ENCODE peak calls at places on chromosome 15, in four cellular contexts. One of them, this sample, is unnamed.

GRCh38 chr15:28890711-28891495 is 5.1 kb downstream of the APBA2 start:
- DNase-seq in CD8-positive, alpha-beta T cell: peak; percentile 43
- DNase-seq in SJSA1: no peak
- DNase-seq in neuronal stem cell: no peak
- DNase-seq in this sample: no peak

GRCh38 chr15:45715528-45715927 is 80.7 kb downstream of the SQOR start:
- DNase-seq in CD8-positive, alpha-beta T cell: no peak
- DNase-seq in neuronal stem cell: no peak
- DNase-seq in SJSA1: no peak
- DNase-seq in this sample: no peak

GRCh38 chr15:28001641-28002040 is 97.5 kb downstream of the OCA2 start:
- DNase-seq in SJSA1: no peak
- DNase-seq in neuronal stem cell: no peak
- DNase-seq in CD8-positive, alpha-beta T cell: no peak
- DNase-seq in this sample: no peak

GRCh38 chr15:58387130-58387529 is 44.7 kb upstream of the LIPC start:
- DNase-seq in neuronal stem cell: no peak
- DNase-seq in SJSA1: no peak
- DNase-seq in CD8-positive, alpha-beta T cell: no peak
- DNase-seq in this sample: no peak

GRCh38 chr15:55402707-55403106 is 5.5 kb downstream of the CCPG1 start:
- DNase-seq in CD8-positive, alpha-beta T cell: no peak
- DNase-seq in SJSA1: no peak
- DNase-seq in neuronal stem cell: no peak
- DNase-seq in this sample: no peak

GRCh38 chr15:57785959-57786358 is 79.4 kb downstream of the POLR2M start:
- DNase-seq in CD8-positive, alpha-beta T cell: no peak
- DNase-seq in SJSA1: no peak
- DNase-seq in neuronal stem cell: no peak
- DNase-seq in this sample: no peak

GRCh38 chr15:68032672-68033071 is 21.4 kb upstream of the PIAS1 start:
- DNase-seq in CD8-positive, alpha-beta T cell: no peak
- DNase-seq in SJSA1: no peak
- DNase-seq in neuronal stem cell: no peak
- DNase-seq in this sample: no peak

GRCh38 chr15:61681038-61681418 is 379.2 kb downstream of the VPS13C start:
- DNase-seq in neuronal stem cell: no peak
- DNase-seq in CD8-positive, alpha-beta T cell: no peak
- DNase-seq in SJSA1: no peak
- DNase-seq in this sample: no peak

GRCh38 chr15:75114796-75115195 is 86.9 kb upstream of the C15orf39 start:
- DNase-seq in CD8-positive, alpha-beta T cell: no peak
- DNase-seq in neuronal stem cell: no peak
- DNase-seq in SJSA1: no peak
- DNase-seq in this sample: no peak

GRCh38 chr15:95013379-95013778 is 782.0 kb downstream of the MCTP2 start:
- DNase-seq in CD8-positive, alpha-beta T cell: no peak
- DNase-seq in neuronal stem cell: no peak
- DNase-seq in SJSA1: no peak
- DNase-seq in this sample: no peak

GRCh38 chr15:88255496-88256171 is 905 bp downstream of the NTRK3 start:
- DNase-seq in CD8-positive, alpha-beta T cell: no peak
- DNase-seq in SJSA1: no peak
- DNase-seq in neuronal stem cell: peak; percentile 63
- DNase-seq in this sample: peak; percentile 52

GRCh38 chr15:47185222-47185800 is 532.0 kb upstream of the SEMA6D start:
- DNase-seq in neuronal stem cell: no peak
- DNase-seq in SJSA1: no peak
- DNase-seq in CD8-positive, alpha-beta T cell: no peak
- DNase-seq in this sample: no peak

GRCh38 chr15:75153084-75153483 is 48.6 kb upstream of the C15orf39 start:
- DNase-seq in CD8-positive, alpha-beta T cell: no peak
- DNase-seq in neuronal stem cell: no peak
- DNase-seq in SJSA1: peak; percentile 30
- DNase-seq in this sample: no peak

GRCh38 chr15:51224428-51224827 is 114.0 kb downstream of the CYP19A1 start:
- DNase-seq in CD8-positive, alpha-beta T cell: no peak
- DNase-seq in SJSA1: no peak
- DNase-seq in neuronal stem cell: no peak
- DNase-seq in this sample: no peak

GRCh38 chr15:82159922-82160321 is 102.6 kb downstream of the EFL1 start:
- DNase-seq in SJSA1: peak; percentile 79
- DNase-seq in CD8-positive, alpha-beta T cell: no peak
- DNase-seq in neuronal stem cell: peak; percentile 24
- DNase-seq in this sample: peak; percentile 41

GRCh38 chr15:65164139-65164538 is 21.0 kb downstream of the CLPX start:
- DNase-seq in SJSA1: no peak
- DNase-seq in CD8-positive, alpha-beta T cell: no peak
- DNase-seq in neuronal stem cell: no peak
- DNase-seq in this sample: no peak

GRCh38 chr15:67902579-67902979 is 62.7 kb upstream of the RNU6-1 start:
- DNase-seq in SJSA1: no peak
- DNase-seq in neuronal stem cell: no peak
- DNase-seq in CD8-positive, alpha-beta T cell: no peak
- DNase-seq in this sample: no peak

GRCh38 chr15:29593629-29594028 is 228.6 kb downstream of the TJP1 start:
- DNase-seq in neuronal stem cell: no peak
- DNase-seq in CD8-positive, alpha-beta T cell: no peak
- DNase-seq in SJSA1: no peak
- DNase-seq in this sample: no peak

GRCh38 chr15:31298707-31299172 is 27.9 kb upstream of the KLF13 start:
- DNase-seq in CD8-positive, alpha-beta T cell: no peak
- DNase-seq in SJSA1: no peak
- DNase-seq in neuronal stem cell: no peak
- DNase-seq in this sample: no peak

GRCh38 chr15:42121021-42121420 is 26.7 kb upstream of the PLA2G4D start:
- DNase-seq in neuronal stem cell: no peak
- DNase-seq in SJSA1: no peak
- DNase-seq in CD8-positive, alpha-beta T cell: no peak
- DNase-seq in this sample: peak; percentile 25

GRCh38 chr15:77584201-77584600 is 48.5 kb downstream of the LINGO1 start:
- DNase-seq in CD8-positive, alpha-beta T cell: no peak
- DNase-seq in neuronal stem cell: no peak
- DNase-seq in SJSA1: no peak
- DNase-seq in this sample: no peak

GRCh38 chr15:81297580-81298575 is 26.1 kb downstream of the STARD5 start:
- DNase-seq in neuronal stem cell: no peak
- DNase-seq in CD8-positive, alpha-beta T cell: no peak
- DNase-seq in SJSA1: no peak
- DNase-seq in this sample: peak; percentile 91

GRCh38 chr15:32884136-32884535 is 166.3 kb downstream of the GREM1 start:
- DNase-seq in neuronal stem cell: no peak
- DNase-seq in CD8-positive, alpha-beta T cell: no peak
- DNase-seq in SJSA1: no peak
- DNase-seq in this sample: no peak
- H3K4me1 ChIP-seq in neuronal stem cell: peaks cover 6% of the 10 kb centered on the region
- H3K4me1 ChIP-seq in CD8-positive, alpha-beta T cell: no peaks in the 10 kb centered on the region
- H3K4me1 ChIP-seq in SJSA1: peaks cover 5% of the 10 kb centered on the region
- H3K4me1 ChIP-seq in this sample: no peaks in the 10 kb centered on the region

DNA sequence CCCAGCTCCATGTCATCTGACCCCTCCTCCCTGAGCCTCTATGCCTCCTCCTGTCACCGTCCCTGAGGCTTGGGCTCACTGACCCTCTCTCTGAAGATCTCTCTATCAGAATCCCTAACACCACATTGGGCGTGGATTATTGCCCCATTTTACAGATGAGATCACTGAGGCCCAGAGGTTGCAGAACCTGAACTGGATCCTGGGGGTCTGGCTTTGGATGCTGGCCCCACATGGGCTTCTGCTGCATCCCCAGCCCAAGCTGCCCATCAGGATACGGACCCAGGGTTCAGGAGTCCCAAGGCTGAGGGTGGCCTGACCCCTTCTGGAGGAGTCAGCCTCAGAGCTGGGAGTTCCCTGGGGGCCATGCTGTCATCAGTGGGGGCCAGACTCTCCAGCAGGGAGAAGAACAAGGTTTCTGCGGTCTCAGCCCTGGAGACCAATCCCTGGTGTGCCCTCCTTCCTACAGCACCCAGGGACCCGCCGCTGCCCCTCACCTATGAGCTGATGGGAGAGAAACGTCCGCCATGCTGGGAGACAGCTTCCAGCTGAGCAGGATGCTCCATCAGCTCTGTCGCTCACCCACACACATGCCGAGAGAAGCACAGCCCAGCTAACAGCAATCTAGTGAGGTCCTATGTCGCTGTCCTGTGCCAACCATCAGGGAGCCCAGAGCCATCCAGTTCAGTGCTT is 273.1 kb downstream of the UACA start:
- DNase-seq in CD8-positive, alpha-beta T cell: no peak
- DNase-seq in neuronal stem cell: no peak
- DNase-seq in SJSA1: no peak
- DNase-seq in this sample: no peak
- H3K4me1 ChIP-seq in CD8-positive, alpha-beta T cell: peaks cover 69% of the 10 kb centered on the region
- H3K4me1 ChIP-seq in neuronal stem cell: peaks cover 12% of the 10 kb centered on the region
- H3K4me1 ChIP-seq in SJSA1: peaks cover 56% of the 10 kb centered on the region
- H3K4me1 ChIP-seq in this sample: peaks cover 23% of the 10 kb centered on the region

GRCh38 chr15:90268415-90268814 is 2.9 kb downstream of the NGRN start:
- DNase-seq in SJSA1: no peak
- DNase-seq in CD8-positive, alpha-beta T cell: no peak
- DNase-seq in neuronal stem cell: no peak
- DNase-seq in this sample: no peak

GRCh38 chr15:90264649-90265048 is 823 bp upstream of the NGRN start:
- DNase-seq in neuronal stem cell: no peak
- DNase-seq in SJSA1: no peak
- DNase-seq in CD8-positive, alpha-beta T cell: no peak
- DNase-seq in this sample: no peak

GRCh38 chr15:90265271-90266060 is at the start of gene NGRN:
- DNase-seq in SJSA1: peak; percentile 96
- DNase-seq in CD8-positive, alpha-beta T cell: peak; percentile 94
- DNase-seq in neuronal stem cell: peak; percentile 84
- DNase-seq in this sample: peak; percentile 91

GRCh38 chr15:90266061-90266431 is 574 bp downstream of the NGRN start:
- DNase-seq in CD8-positive, alpha-beta T cell: peak; percentile 42
- DNase-seq in neuronal stem cell: no peak
- DNase-seq in SJSA1: no peak
- DNase-seq in this sample: peak; percentile 14

GRCh38 chr15:90266485-90266884 is 1.0 kb downstream of the NGRN start:
- DNase-seq in CD8-positive, alpha-beta T cell: peak; percentile 29
- DNase-seq in neuronal stem cell: no peak
- DNase-seq in SJSA1: no peak
- DNase-seq in this sample: no peak
- H3K4me1 ChIP-seq in CD8-positive, alpha-beta T cell: peaks cover 53% of the 10 kb centered on the region
- H3K4me1 ChIP-seq in neuronal stem cell: peaks cover 9% of the 10 kb centered on the region
- H3K4me1 ChIP-seq in SJSA1: peaks cover 27% of the 10 kb centered on the region
- H3K4me1 ChIP-seq in this sample: peaks cover 12% of the 10 kb centered on the region

GRCh38 chr15:98873441-98874218 is 134.0 kb downstream of the PGPEP1L start:
- DNase-seq in SJSA1: peak; percentile 87
- DNase-seq in CD8-positive, alpha-beta T cell: no peak
- DNase-seq in neuronal stem cell: no peak
- DNase-seq in this sample: peak; percentile 96

GRCh38 chr15:98875309-98875708 is 132.3 kb downstream of the PGPEP1L start:
- DNase-seq in SJSA1: no peak
- DNase-seq in neuronal stem cell: no peak
- DNase-seq in CD8-positive, alpha-beta T cell: no peak
- DNase-seq in this sample: no peak

GRCh38 chr15:98874773-98875172 is 132.8 kb downstream of the PGPEP1L start:
- DNase-seq in SJSA1: no peak
- DNase-seq in neuronal stem cell: no peak
- DNase-seq in CD8-positive, alpha-beta T cell: no peak
- DNase-seq in this sample: no peak

GRCh38 chr15:98872777-98873176 is 134.8 kb downstream of the PGPEP1L start:
- DNase-seq in SJSA1: peak; percentile 24
- DNase-seq in CD8-positive, alpha-beta T cell: no peak
- DNase-seq in neuronal stem cell: no peak
- DNase-seq in this sample: no peak

GRCh38 chr15:98874359-98874758 is 133.2 kb downstream of the PGPEP1L start:
- DNase-seq in neuronal stem cell: no peak
- DNase-seq in SJSA1: peak; percentile 24
- DNase-seq in CD8-positive, alpha-beta T cell: no peak
- DNase-seq in this sample: no peak
- H3K4me1 ChIP-seq in neuronal stem cell: peaks cover 28% of the 10 kb centered on the region
- H3K4me1 ChIP-seq in SJSA1: peaks cover 77% of the 10 kb centered on the region
- H3K4me1 ChIP-seq in CD8-positive, alpha-beta T cell: peaks cover 18% of the 10 kb centered on the region
- H3K4me1 ChIP-seq in this sample: peaks cover 16% of the 10 kb centered on the region

GRCh38 chr15:99504823-99505551 is 60.8 kb upstream of the MEF2A start:
- DNase-seq in CD8-positive, alpha-beta T cell: no peak
- DNase-seq in SJSA1: no peak
- DNase-seq in neuronal stem cell: no peak
- DNase-seq in this sample: no peak
- H3K4me1 ChIP-seq in CD8-positive, alpha-beta T cell: peaks cover 19% of the 10 kb centered on the region
- H3K4me1 ChIP-seq in SJSA1: peaks cover 11% of the 10 kb centered on the region
- H3K4me1 ChIP-seq in neuronal stem cell: no peaks in the 10 kb centered on the region
- H3K4me1 ChIP-seq in this sample: no peaks in the 10 kb centered on the region

DNA sequence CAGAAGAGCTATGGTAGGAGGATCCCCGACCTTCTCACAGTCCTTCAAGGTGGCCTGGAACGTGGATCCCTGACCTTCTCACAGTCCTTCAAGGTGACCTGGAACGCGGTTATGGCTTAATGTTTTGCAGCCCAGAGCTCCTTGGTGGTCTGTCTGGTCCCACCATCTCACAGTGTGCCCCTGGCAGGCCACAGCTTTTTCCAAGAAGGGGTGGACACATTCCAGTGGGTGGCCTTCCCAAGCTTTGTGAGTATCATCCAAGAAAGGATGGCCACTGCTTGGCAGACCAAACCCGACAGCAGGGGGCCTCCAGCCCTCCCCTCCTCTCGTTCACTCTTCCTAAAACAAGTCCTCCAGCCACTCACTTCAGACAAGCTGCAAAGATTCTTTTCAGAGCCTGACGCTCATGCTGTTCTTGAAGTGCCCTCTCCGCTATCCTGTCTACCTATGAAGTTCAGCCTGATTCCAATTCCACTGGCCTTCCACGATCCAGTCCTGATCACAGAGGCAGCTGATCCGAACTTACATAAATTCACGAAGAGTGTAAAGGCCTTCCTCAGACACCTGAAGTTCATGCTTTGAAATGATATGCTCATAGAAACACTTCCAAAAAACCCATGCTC is 4.2 kb downstream of the ADAMTS17 start:
- DNase-seq in neuronal stem cell: no peak
- DNase-seq in SJSA1: no peak
- DNase-seq in CD8-positive, alpha-beta T cell: no peak
- DNase-seq in this sample: no peak
- H3K4me1 ChIP-seq in neuronal stem cell: peaks cover 5% of the 10 kb centered on the region
- H3K4me1 ChIP-seq in SJSA1: peaks cover 7% of the 10 kb centered on the region
- H3K4me1 ChIP-seq in CD8-positive, alpha-beta T cell: peaks cover 42% of the 10 kb centered on the region
- H3K4me1 ChIP-seq in this sample: peaks cover 2% of the 10 kb centered on the region

DNA sequence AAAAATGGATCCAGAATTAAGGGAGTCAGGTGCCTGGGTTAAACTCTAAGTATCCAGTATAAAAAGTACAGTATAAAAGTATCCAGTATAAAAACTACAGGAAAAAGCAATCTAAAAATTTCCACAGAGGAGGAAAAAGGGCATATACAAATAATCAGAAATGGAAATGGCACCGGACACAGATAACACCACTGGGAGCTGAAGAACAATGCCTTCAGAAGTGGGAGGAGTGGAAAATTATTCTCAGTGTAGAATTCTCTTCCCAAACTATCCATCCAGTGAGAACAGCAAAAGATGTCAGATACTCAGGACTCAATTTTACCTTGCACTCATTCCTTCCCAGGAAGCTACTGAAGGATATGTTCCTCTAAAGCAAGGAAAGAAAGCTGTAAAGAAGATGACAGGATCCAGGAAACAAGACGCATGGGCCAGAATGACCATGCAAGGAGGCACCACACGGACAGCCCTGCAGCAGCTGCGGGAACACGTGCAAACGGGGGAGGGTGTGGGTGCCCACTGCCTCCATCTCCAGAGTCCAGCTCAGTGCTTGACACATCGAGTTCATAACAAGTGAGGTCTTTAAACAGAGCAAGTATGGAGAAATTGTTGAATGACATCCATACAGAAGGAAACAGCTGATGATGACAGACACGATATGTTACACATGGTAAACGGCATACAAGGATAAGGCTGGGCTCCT is 68.5 kb downstream of the CHSY1 start:
- DNase-seq in neuronal stem cell: no peak
- DNase-seq in SJSA1: no peak
- DNase-seq in CD8-positive, alpha-beta T cell: no peak
- DNase-seq in this sample: peak; percentile 70
- H3K4me1 ChIP-seq in neuronal stem cell: peaks cover 3% of the 10 kb centered on the region
- H3K4me1 ChIP-seq in SJSA1: peaks cover 49% of the 10 kb centered on the region
- H3K4me1 ChIP-seq in CD8-positive, alpha-beta T cell: peaks cover 19% of the 10 kb centered on the region
- H3K4me1 ChIP-seq in this sample: peaks cover 7% of the 10 kb centered on the region